ENCODE peak calls at places on chromosome 21, in nine cellular contexts. V is brain microvascular endothelial cell; F is uterus; X is upper lobe of right lung; J is NCI-H2081; H is stimulated activated CD8-positive, alpha-beta memory T cell treated with anti-CD3 and anti-CD28 coated beads, Interleukin-7, amount 100 ng/mL, for 24 hours; M is NCI-H748 treated with DMSO at 0.1 percent for 48 hours; L is A172; W is NCI-H1417. Y is an unnamed sample.

GRCh38 chr21:26061437-26061836 is 109.1 kb downstream of the APP start:
- DNase-seq in M (no peak), J (no peak), X (no peak), F (no peak), L (no peak), V (no peak), H (no peak), W (no peak), Y (no peak)

GRCh38 chr21:28142692-28143091 is 850.0 kb downstream of the LTN1 start:
- DNase-seq in W (no peak), H (no peak), J (no peak), F (no peak), M (no peak), X (no peak), L (peak), V (peak), Y (no peak)

GRCh38 chr21:45618287-45618686 is 25.2 kb upstream of the PCBP3 start:
- DNase-seq in M (no peak), F (no peak), J (no peak), W (peak), H (no peak), X (peak), V (peak), L (no peak), Y (peak)

GRCh38 chr21:35520869-35521268 is 471.8 kb upstream of the RUNX1 start:
- DNase-seq in J (no peak), H (no peak), F (no peak), X (no peak), W (no peak), L (no peak), M (no peak), V (no peak), Y (no peak)

GRCh38 chr21:29190920-29191319 is 60.5 kb downstream of the MAP3K7CL start:
- DNase-seq in L (no peak), H (no peak), X (no peak), J (no peak), W (no peak), V (no peak), F (no peak), M (no peak), Y (no peak)

GRCh38 chr21:45870851-45871615 is 110.5 kb upstream of the COL6A1 start:
- DNase-seq in F (no peak), M (no peak), L (no peak), X (peak), J (no peak), H (no peak), V (no peak), W (no peak), Y (no peak)

GRCh38 chr21:26126168-26126553 is 44.4 kb downstream of the APP start:
- DNase-seq in J (no peak), L (no peak), W (peak), M (no peak), F (no peak), V (no peak), H (no peak), X (no peak), Y (no peak)

GRCh38 chr21:20646431-20646830 is 351.8 kb upstream of the NCAM2 start:
- DNase-seq in X (no peak), J (no peak), M (no peak), V (no peak), W (no peak), L (no peak), F (no peak), H (no peak), Y (no peak)